ENCODE peak calls at places on chromosomes 12 and 14, in seven cellular contexts. L is neuronal stem cell, Q is H9, Z is IMR-90, U is mesenchymal stem cell, K is H1, O is trophoblast cell. P is an unnamed sample.

GRCh38 chr14:32722631-32723183 is 216.0 kb upstream of the NPAS3 start:
- DNase-seq in L (no peak), Z (no peak), Q (no peak), O (no peak), U (no peak), K (no peak), P (no peak)

GRCh38 chr14:69170848-69171247 is 17.9 kb upstream of the DCAF5 start:
- DNase-seq in K (no peak), O (no peak), Q (no peak), U (no peak), Z (peak; percentile 17), L (no peak), P (no peak)

GRCh38 chr14:46646796-46647195 is 4.8 kb downstream of the RPL10L start:
- DNase-seq in O (no peak), K (no peak), L (no peak), Z (no peak), U (no peak), Q (no peak), P (no peak)

GRCh38 chr14:52025952-52026510 is 36.7 kb downstream of the RTRAF start:
- DNase-seq in O (no peak), K (no peak), Q (no peak), Z (peak; percentile 40), U (no peak), L (no peak), P (no peak)

GRCh38 chr12:70983692-70984091 is 63.2 kb upstream of the PTPRR start:
- DNase-seq in U (peak; percentile 24), Z (no peak), K (no peak), Q (peak; percentile 50), O (no peak), L (peak; percentile 27), P (peak; percentile 69)

GRCh38 chr14:80426686-80427085 is 215.4 kb upstream of the DIO2 start:
- DNase-seq in O (peak; percentile 68), K (no peak), Q (no peak), L (no peak), U (peak; percentile 14), Z (peak; percentile 52), P (no peak)

GRCh38 chr12:32332446-32332845 is 66.9 kb upstream of the FGD4 start:
- DNase-seq in K (no peak), L (no peak), Q (no peak), U (peak; percentile 7), O (no peak), Z (no peak), P (no peak)

GRCh38 chr12:51098611-51099010 is 15.2 kb upstream of the CSRNP2 start:
- DNase-seq in O (no peak), Q (no peak), Z (peak; percentile 37), U (no peak), K (no peak), L (no peak), P (no peak)

GRCh38 chr14:61153914-61154545 is 127.1 kb downstream of the TMEM30B start:
- DNase-seq in Q (no peak), Z (no peak), L (no peak), U (no peak), K (no peak), O (no peak), P (no peak)

DNA sequence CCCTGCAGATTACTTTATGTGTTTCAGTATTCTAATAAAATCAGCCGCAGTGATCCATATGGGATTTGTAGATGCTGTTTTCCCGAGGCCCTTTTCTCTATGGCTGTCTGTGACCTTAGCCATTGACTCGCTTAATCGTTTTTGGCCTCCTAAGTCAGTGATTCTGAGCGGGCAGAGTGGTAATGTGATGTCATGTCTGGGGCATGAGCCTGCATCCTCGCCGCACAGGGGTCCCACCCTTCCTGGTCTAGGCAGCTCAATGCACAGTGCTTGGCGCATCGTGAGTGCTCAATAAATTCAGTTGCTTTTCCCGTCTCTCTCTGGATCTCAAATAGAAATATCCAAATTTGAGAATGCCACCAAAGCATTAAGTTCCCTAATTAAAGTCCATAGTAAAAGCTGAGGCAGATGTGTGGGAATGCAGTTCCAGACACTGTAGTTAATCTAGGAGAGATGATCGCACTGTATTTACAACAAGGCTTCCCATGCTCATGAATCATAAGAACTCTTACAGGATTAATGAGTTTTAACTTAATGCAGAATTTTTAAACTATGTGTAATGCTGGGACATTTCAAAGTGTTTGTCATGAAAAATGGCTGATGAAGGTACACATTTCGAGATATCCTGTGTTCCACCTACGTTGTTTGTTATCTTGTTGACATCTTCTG is 29.3 kb downstream of the HMGA2 start:
- DNase-seq in Q (no peak), Z (peak; percentile 79), U (peak; percentile 78), K (no peak), L (no peak), O (no peak), P (no peak)
- H3K4me2 ChIP-seq in Q (no peak overlapping the region), Z (peak overlapping the region; percentile 16), U (no peak overlapping the region), K (no peak overlapping the region), L (no peak overlapping the region), O (no peak overlapping the region), P (no peak overlapping the region)

GRCh38 chr12:27243006-27243405 is 1.1 kb upstream of the STK38L start:
- DNase-seq in U (no peak), Z (no peak), K (no peak), L (no peak), Q (no peak), O (peak; percentile 14), P (no peak)
- H3K27ac ChIP-seq in U (no peak overlapping the region), Z (no peak overlapping the region), K (no peak overlapping the region), L (no peak overlapping the region), Q (no peak overlapping the region), O (no peak overlapping the region), P (no peak overlapping the region)

DNA sequence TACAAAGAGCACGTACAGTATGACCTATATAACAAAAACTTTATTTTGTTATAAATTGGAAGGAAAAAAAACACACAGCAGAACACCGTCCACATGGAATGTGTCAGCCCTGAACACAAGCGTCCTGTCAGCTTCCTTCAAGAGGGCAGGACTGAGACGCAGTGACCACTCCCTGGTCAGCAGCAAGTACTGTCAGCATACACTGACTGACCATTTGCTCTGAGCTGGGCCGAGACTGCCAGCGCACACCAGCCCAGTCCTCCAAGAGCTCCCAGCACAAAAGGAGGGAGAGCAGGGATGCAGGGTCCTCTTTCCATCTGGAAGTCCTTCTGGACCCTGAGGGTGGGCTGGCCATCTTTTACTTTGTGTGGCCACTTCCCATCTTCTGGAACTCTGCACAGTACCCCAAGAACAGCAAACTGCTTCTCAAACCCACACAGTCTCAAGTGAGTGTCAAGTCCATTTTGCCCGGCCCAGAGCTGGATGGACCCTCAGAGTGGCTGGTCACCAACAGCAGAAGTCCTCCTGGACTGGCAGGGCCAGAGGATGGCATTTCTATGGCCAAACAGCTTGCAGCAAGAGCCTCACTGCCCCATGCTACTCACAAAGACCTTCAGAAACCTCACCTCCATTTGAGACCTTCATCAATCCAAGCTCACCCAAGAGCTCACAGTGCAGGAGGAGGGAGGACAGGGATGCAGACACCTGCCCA is 11.7 kb downstream of the CCDC88C start:
- DNase-seq in Q (no peak), O (no peak), K (no peak), L (no peak), Z (no peak), U (no peak), P (no peak)
- H2BK120ac ChIP-seq in Q (no peak overlapping the region), O (no peak overlapping the region), K (no peak overlapping the region), L (no peak overlapping the region), Z (no peak overlapping the region), U (no peak overlapping the region), P (no peak overlapping the region)

GRCh38 chr12:64756371-64756770 is 2.8 kb downstream of the GNS start:
- DNase-seq in Z (no peak), L (no peak), O (peak; percentile 31), U (no peak), K (no peak), Q (no peak), P (no peak)

GRCh38 chr12:64760808-64761573 is 1.8 kb upstream of the GNS start:
- DNase-seq in Q (no peak), L (no peak), U (no peak), Z (no peak), K (no peak), O (no peak), P (no peak)

GRCh38 chr12:64753427-64753826 is 5.8 kb downstream of the GNS start:
- DNase-seq in L (no peak), U (no peak), Q (no peak), Z (no peak), O (no peak), K (no peak), P (no peak)

GRCh38 chr12:64759035-64759894 is at the start of gene GNS:
- DNase-seq in K (peak; percentile 75), Q (peak; percentile 97), O (peak; percentile 97), Z (peak; percentile 89), L (peak; percentile 95), U (peak; percentile 93), P (peak; percentile 94)

DNA sequence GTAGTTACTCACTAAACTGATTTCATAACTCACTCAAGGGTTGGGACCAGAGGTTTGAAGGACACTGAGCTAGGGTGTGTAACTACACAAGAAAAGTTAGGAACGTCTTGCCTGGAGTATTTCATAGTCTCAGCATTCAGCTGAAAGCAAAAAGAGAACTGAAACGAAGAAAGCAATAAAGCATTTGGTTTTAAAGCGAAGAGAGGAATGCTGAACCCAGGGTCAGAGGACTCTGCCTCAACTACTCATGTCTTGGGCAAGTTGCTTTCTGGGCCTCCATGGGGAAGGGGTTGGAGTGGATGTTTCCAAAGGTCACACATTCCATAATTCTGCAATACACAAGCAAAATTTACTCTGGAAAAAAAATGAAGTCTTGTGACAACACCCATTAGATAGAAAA is 1.4 kb downstream of the GNS start:
- DNase-seq in L (no peak), U (no peak), K (no peak), O (no peak), Z (no peak), Q (no peak), P (no peak)
- H3K4me2 ChIP-seq in L (no peak overlapping the region), U (no peak overlapping the region), K (peak overlapping the region; percentile 90), O (no peak overlapping the region), Z (no peak overlapping the region), Q (no peak overlapping the region), P (no peak overlapping the region)

GRCh38 chr14:74667758-74668157 is 45.1 kb downstream of the AREL1 start:
- DNase-seq in Z (peak; percentile 79), L (no peak), U (peak; percentile 85), Q (no peak), K (no peak), O (peak; percentile 4), P (no peak)
- H3K27ac ChIP-seq in Z (no peak overlapping the region), L (no peak overlapping the region), U (no peak overlapping the region), Q (no peak overlapping the region), K (no peak overlapping the region), O (no peak overlapping the region), P (no peak overlapping the region)

P was measured in mesendoderm.